ENCODE peak calls at places on chromosomes 16 and 17, in seven cellular contexts. G is CD8-positive, alpha-beta T cell; M is HCT116; D is neuronal stem cell; K is mammary epithelial cell; H is adrenal gland; W is tibial artery. A is an unnamed sample.

GRCh38 chr17:42241871-42242270 is 34.3 kb downstream of the STAT5B start:
- DNase-seq in G (no peak), M (no peak), D (no peak), K (no peak), H (no peak), W (no peak), A (no peak)

GRCh38 chr17:45222273-45222993 is 748 bp downstream of the FMNL1 start:
- DNase-seq in G (no peak), M (no peak), D (no peak), K (no peak), H (no peak), W (peak; percentile 69), A (no peak)

GRCh38 chr16:70788668-70789161 is 12.2 kb downstream of the VAC14 start:
- DNase-seq in G (no peak), M (no peak), D (no peak), K (no peak), H (no peak), W (no peak), A (no peak)

GRCh38 chr16:54283735-54284318 is 2.8 kb downstream of the IRX3 start:
- DNase-seq in G (no peak), M (no peak), D (no peak), K (peak; percentile 39), H (no peak), W (peak; percentile 58), A (no peak)

GRCh38 chr17:49434821-49435581 is 20.3 kb upstream of the PHB1 start:
- DNase-seq in G (no peak), M (peak; percentile 74), D (peak; percentile 69), K (peak; percentile 39), H (peak; percentile 43), W (peak; percentile 59), A (no peak)

GRCh38 chr17:10657866-10658265 is 757 bp upstream of the MYH3 start:
- DNase-seq in G (no peak), M (no peak), D (no peak), K (no peak), H (no peak), W (no peak), A (no peak)

GRCh38 chr16:57855188-57855587 is 52.9 kb upstream of the KIFC3 start:
- DNase-seq in G (no peak), M (no peak), D (no peak), K (no peak), H (no peak), W (no peak), A (no peak)

GRCh38 chr17:12415031-12415430 is 250.7 kb upstream of the MYOCD start:
- DNase-seq in G (no peak), M (no peak), D (no peak), K (no peak), H (no peak), W (no peak), A (no peak)

GRCh38 chr16:72856797-72857196 is 191.1 kb downstream of the ZFHX3 start:
- DNase-seq in G (no peak), M (no peak), D (no peak), K (no peak), H (no peak), W (peak; percentile 61), A (peak; percentile 47)

GRCh38 chr17:72945468-72945867 is 147.0 kb downstream of the SLC39A11 start:
- DNase-seq in G (no peak), M (no peak), D (no peak), K (no peak), H (no peak), W (no peak), A (no peak)

GRCh38 chr16:66304961-66305360 is 61.5 kb upstream of the CDH5 start:
- DNase-seq in G (no peak), M (no peak), D (no peak), K (no peak), H (no peak), W (no peak), A (no peak)

GRCh38 chr16:87644596-87644995 is 42.3 kb downstream of the JPH3 start:
- DNase-seq in G (no peak), M (no peak), D (no peak), K (no peak), H (no peak), W (no peak), A (no peak)

GRCh38 chr17:66441012-66441703 is 138.7 kb downstream of the PRKCA start:
- DNase-seq in G (no peak), M (no peak), D (no peak), K (peak; percentile 69), H (no peak), W (no peak), A (no peak)

GRCh38 chr17:29143894-29144293 is 36.3 kb downstream of the MYO18A start:
- DNase-seq in G (no peak), M (no peak), D (no peak), K (no peak), H (no peak), W (no peak), A (no peak)

DNA sequence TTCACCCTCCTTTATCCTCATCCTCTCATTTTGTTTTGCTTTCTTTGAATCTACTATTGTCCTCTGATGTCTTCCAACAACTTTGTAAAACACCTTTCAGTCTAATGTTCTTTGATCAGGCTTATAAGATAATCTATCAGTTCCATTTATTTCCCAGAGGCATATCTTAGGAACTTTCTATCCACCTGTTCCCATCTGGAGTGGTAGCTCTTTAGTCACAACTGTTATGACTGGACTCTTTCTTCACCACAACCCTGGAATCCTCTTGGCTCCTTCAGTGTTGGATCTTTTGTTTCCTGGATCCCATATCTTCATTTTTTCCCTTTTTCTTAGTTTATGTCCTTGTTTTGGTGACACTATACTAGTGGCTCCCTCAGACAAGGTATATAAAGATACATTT is 23.5 kb downstream of the RPS6KB1 start:
- DNase-seq in G (no peak), M (no peak), D (no peak), K (no peak), H (no peak), W (no peak), A (no peak)
- H3K36me3 ChIP-seq in G (peaks cover 31% of the 10 kb centered on the region), M (peaks cover 35% of the 10 kb centered on the region), D (peaks cover 71% of the 10 kb centered on the region), K (peaks cover 10% of the 10 kb centered on the region), H (peaks cover 74% of the 10 kb centered on the region), W (peaks cover 47% of the 10 kb centered on the region), A (peaks cover 89% of the 10 kb centered on the region)

DNA sequence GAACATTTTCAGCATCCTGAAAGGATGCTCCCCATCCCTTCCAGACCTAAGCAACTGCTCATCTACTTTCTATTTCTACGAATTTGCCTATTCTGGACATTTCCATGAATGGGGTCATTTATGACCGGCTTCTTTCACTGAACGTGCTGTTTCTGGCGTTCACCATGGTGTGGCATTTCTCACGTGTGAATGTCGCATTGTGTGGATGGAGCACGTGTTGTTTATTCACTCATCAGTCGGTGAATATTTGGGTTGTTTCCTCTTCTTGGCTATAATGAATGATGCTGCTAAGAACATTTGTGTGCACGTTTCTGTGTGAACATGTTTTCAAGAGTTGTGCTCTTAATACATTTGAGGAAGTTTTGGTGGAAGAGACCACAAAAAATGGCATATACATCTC is 126.1 kb downstream of the KCNJ12 start:
- DNase-seq in G (no peak), M (no peak), D (no peak), K (no peak), H (no peak), W (no peak), A (no peak)
- H3K27me3 ChIP-seq in G (no peaks in the 10 kb centered on the region), M (peaks cover 2% of the 10 kb centered on the region), D (no peaks in the 10 kb centered on the region), K (no peaks in the 10 kb centered on the region), H (no peaks in the 10 kb centered on the region), W (no peaks in the 10 kb centered on the region), A (peaks cover 8% of the 10 kb centered on the region)

GRCh38 chr16:30658731-30659506 is 688 bp downstream of the FBRS start:
- DNase-seq in G (no peak), M (peak; percentile 94), D (peak; percentile 94), K (peak; percentile 97), H (peak; percentile 97), W (peak; percentile 93), A (peak; percentile 88)

GRCh38 chr16:30663038-30663437 is 4.8 kb downstream of the FBRS start:
- DNase-seq in G (no peak), M (no peak), D (no peak), K (no peak), H (no peak), W (no peak), A (no peak)

GRCh38 chr16:30659507-30660423 is 1.5 kb downstream of the FBRS start:
- DNase-seq in G (no peak), M (no peak), D (no peak), K (peak; percentile 35), H (no peak), W (no peak), A (peak; percentile 73)

GRCh38 chr16:30662449-30662848 is 4.2 kb downstream of the FBRS start:
- DNase-seq in G (no peak), M (no peak), D (no peak), K (no peak), H (no peak), W (no peak), A (no peak)

DNA sequence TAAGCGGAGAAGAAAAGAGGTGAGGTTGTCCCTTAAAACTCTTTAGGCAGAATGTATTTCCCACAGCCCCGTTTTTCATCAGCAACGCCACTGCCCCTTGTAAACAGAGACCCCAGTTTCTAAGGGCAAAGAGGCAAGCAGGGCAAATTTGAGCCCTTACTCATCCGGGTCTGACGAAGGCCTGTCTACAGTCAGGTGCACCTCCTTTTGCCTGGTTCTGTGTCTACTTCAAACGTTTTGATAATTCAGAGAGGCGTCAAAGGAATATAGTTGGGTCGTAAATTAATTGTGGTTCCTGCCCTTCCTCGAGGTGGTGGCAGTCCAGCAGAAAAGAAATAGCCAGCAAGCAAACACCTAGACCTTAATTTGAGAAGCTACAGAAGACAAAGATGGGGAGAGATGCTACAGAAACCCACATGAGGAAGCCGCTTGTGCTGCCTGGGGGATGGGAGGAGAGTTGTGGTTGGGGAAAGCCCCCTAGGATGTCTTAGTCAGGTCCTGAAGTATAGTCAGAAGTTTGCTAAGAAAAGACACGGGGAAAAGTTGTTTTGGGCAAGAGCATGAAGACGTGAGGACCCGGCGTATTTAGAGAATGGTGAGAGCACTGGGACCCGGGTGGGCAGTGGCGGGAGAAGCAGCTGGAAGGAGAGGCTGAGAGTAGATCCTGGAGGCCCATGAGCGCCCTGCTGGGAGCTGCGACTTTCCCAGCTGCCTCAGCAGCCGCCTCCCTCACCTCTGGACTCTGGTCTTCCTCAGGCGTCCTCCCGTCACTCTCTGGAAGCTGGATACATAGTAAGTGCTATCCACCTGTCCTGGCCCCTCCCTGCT is 2.4 kb downstream of the FBRS start:
- DNase-seq in G (peak; percentile 50), M (no peak), D (no peak), K (peak; percentile 42), H (no peak), W (no peak), A (no peak)
- H3K36me3 ChIP-seq in G (peaks cover 49% of the 10 kb centered on the region), M (peaks cover 23% of the 10 kb centered on the region), D (peaks cover 66% of the 10 kb centered on the region), K (peaks cover 17% of the 10 kb centered on the region), H (peaks cover 61% of the 10 kb centered on the region), W (peaks cover 40% of the 10 kb centered on the region), A (peaks cover 59% of the 10 kb centered on the region)

DNA sequence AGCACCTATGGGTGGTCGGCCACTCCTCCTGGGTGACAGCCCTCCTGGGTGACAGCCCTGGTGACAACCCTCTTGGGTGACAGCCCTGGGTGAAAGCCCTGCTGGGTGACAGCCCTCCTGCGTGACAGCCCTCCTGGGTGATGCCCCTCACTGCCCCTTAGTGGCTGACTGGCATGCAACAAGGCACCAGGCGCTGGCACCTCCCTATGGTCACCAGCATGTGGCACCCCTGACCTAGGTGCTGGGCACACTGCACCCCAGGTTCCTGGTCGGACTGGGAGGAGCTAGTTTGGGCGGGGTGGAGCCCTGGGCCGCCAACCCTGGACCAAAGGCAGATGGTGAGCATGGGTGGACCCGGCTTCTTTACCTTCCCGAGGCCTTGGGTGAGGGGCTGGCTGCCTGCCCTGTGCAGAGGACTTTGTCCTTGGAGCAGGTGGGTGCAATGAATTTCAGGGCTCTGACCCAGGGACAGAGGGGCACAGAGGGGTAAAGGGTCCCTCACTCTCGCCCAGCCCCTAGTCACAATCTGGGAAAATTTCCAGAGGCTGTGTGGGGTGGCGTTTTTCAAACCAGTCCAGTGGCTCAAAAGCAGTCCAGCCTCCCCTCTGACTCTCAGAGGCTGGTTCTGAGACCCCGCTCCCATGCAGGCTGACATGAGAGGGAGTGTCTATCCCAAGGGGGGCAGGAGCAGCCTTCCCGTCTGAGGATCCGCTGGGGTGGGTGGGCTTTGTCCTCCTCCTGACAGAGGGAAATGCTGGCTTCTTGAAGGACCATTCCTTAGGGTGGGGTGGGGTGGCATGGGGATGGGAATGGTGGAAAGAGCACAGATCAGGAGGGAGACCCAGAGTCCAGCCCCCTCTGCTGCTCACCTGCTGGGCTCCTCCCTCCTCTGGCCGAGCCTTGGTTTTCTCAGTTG is 25.9 kb upstream of the TNFRSF13B start:
- DNase-seq in G (no peak), M (no peak), D (no peak), K (peak; percentile 47), H (no peak), W (peak; percentile 61), A (no peak)
- H3K27me3 ChIP-seq in G (no peaks in the 10 kb centered on the region), M (no peaks in the 10 kb centered on the region), D (no peaks in the 10 kb centered on the region), K (no peaks in the 10 kb centered on the region), H (no peaks in the 10 kb centered on the region), W (no peaks in the 10 kb centered on the region), A (no peaks in the 10 kb centered on the region)